ENCODE peak calls at places on chromosome 16, in nine cellular contexts. One of them, this sample, is unnamed.

GRCh38 chr16:69405757-69406156 is 18.7 kb upstream of the CYB5B start:
- DNase-seq in choroid plexus epithelial cell: no peak
- DNase-seq in H7: no peak
- DNase-seq in thoracic aorta: no peak
- DNase-seq in fibroblast of lung: no peak
- DNase-seq in CD8-positive, alpha-beta T cell: no peak
- DNase-seq in psoas muscle: no peak
- DNase-seq in A549: no peak
- DNase-seq in IMR-90: no peak
- DNase-seq in this sample: no peak

GRCh38 chr16:71230122-71230845 is at the start of gene HYDIN:
- DNase-seq in thoracic aorta: no peak
- DNase-seq in IMR-90: peak; percentile 30
- DNase-seq in A549: peak; percentile 78
- DNase-seq in fibroblast of lung: peak; percentile 37
- DNase-seq in psoas muscle: no peak
- DNase-seq in H7: peak; percentile 92
- DNase-seq in choroid plexus epithelial cell: peak; percentile 61
- DNase-seq in CD8-positive, alpha-beta T cell: no peak
- DNase-seq in this sample: peak; percentile 10

GRCh38 chr16:57603110-57604024 is 25.1 kb upstream of the ADGRG1 start:
- DNase-seq in CD8-positive, alpha-beta T cell: no peak
- DNase-seq in choroid plexus epithelial cell: no peak
- DNase-seq in H7: no peak
- DNase-seq in A549: no peak
- DNase-seq in psoas muscle: no peak
- DNase-seq in thoracic aorta: no peak
- DNase-seq in fibroblast of lung: no peak
- DNase-seq in IMR-90: no peak
- DNase-seq in this sample: no peak

GRCh38 chr16:3470723-3471122 is 24.6 kb downstream of the C16orf90 start:
- DNase-seq in CD8-positive, alpha-beta T cell: no peak
- DNase-seq in choroid plexus epithelial cell: no peak
- DNase-seq in H7: no peak
- DNase-seq in A549: no peak
- DNase-seq in fibroblast of lung: no peak
- DNase-seq in thoracic aorta: no peak
- DNase-seq in psoas muscle: peak; percentile 17
- DNase-seq in IMR-90: no peak
- DNase-seq in this sample: no peak

GRCh38 chr16:63466-63865 is 9.0 kb downstream of the RHBDF1 start:
- DNase-seq in H7: no peak
- DNase-seq in choroid plexus epithelial cell: no peak
- DNase-seq in psoas muscle: no peak
- DNase-seq in fibroblast of lung: no peak
- DNase-seq in thoracic aorta: no peak
- DNase-seq in A549: no peak
- DNase-seq in CD8-positive, alpha-beta T cell: no peak
- DNase-seq in IMR-90: no peak
- DNase-seq in this sample: no peak

GRCh38 chr16:72612271-72612670 is 435.7 kb downstream of the ZFHX3 start:
- DNase-seq in thoracic aorta: no peak
- DNase-seq in A549: no peak
- DNase-seq in H7: no peak
- DNase-seq in psoas muscle: no peak
- DNase-seq in IMR-90: peak; percentile 21
- DNase-seq in choroid plexus epithelial cell: peak; percentile 18
- DNase-seq in CD8-positive, alpha-beta T cell: no peak
- DNase-seq in fibroblast of lung: peak; percentile 80
- DNase-seq in this sample: peak; percentile 25

GRCh38 chr16:31386157-31386984 is 6.8 kb upstream of the ITGAD start:
- DNase-seq in thoracic aorta: no peak
- DNase-seq in IMR-90: peak; percentile 72
- DNase-seq in CD8-positive, alpha-beta T cell: no peak
- DNase-seq in psoas muscle: no peak
- DNase-seq in A549: peak; percentile 37
- DNase-seq in fibroblast of lung: no peak
- DNase-seq in choroid plexus epithelial cell: peak; percentile 20
- DNase-seq in H7: peak; percentile 54
- DNase-seq in this sample: peak; percentile 17

GRCh38 chr16:64184156-64184555 is 937.7 kb downstream of the CDH11 start:
- DNase-seq in psoas muscle: no peak
- DNase-seq in choroid plexus epithelial cell: peak; percentile 54
- DNase-seq in H7: no peak
- DNase-seq in fibroblast of lung: peak; percentile 61
- DNase-seq in CD8-positive, alpha-beta T cell: no peak
- DNase-seq in thoracic aorta: no peak
- DNase-seq in A549: no peak
- DNase-seq in IMR-90: no peak
- DNase-seq in this sample: peak; percentile 49

GRCh38 chr16:74053784-74054306 is 242.8 kb upstream of the PSMD7 start:
- DNase-seq in A549: no peak
- DNase-seq in choroid plexus epithelial cell: no peak
- DNase-seq in psoas muscle: no peak
- DNase-seq in H7: no peak
- DNase-seq in CD8-positive, alpha-beta T cell: no peak
- DNase-seq in fibroblast of lung: no peak
- DNase-seq in IMR-90: no peak
- DNase-seq in thoracic aorta: no peak
- DNase-seq in this sample: no peak

GRCh38 chr16:49961087-49961486 is 63.9 kb upstream of the CNEP1R1 start:
- DNase-seq in psoas muscle: no peak
- DNase-seq in A549: no peak
- DNase-seq in IMR-90: peak; percentile 3
- DNase-seq in choroid plexus epithelial cell: peak; percentile 48
- DNase-seq in thoracic aorta: no peak
- DNase-seq in H7: no peak
- DNase-seq in CD8-positive, alpha-beta T cell: no peak
- DNase-seq in fibroblast of lung: peak; percentile 28
- DNase-seq in this sample: no peak

GRCh38 chr16:15593235-15593634 is 49.7 kb downstream of the MARF1 start:
- DNase-seq in fibroblast of lung: no peak
- DNase-seq in IMR-90: no peak
- DNase-seq in A549: no peak
- DNase-seq in H7: no peak
- DNase-seq in choroid plexus epithelial cell: no peak
- DNase-seq in CD8-positive, alpha-beta T cell: no peak
- DNase-seq in thoracic aorta: no peak
- DNase-seq in psoas muscle: no peak
- DNase-seq in this sample: no peak

GRCh38 chr16:75648265-75649076 is 898 bp downstream of the TERF2IP start:
- DNase-seq in H7: peak; percentile 87
- DNase-seq in IMR-90: peak; percentile 65
- DNase-seq in fibroblast of lung: peak; percentile 74
- DNase-seq in psoas muscle: peak; percentile 88
- DNase-seq in CD8-positive, alpha-beta T cell: peak; percentile 90
- DNase-seq in thoracic aorta: peak; percentile 53
- DNase-seq in A549: peak; percentile 72
- DNase-seq in choroid plexus epithelial cell: peak; percentile 80
- DNase-seq in this sample: no peak

GRCh38 chr16:74625500-74626350 is 18.8 kb upstream of the GLG1 start:
- DNase-seq in IMR-90: no peak
- DNase-seq in choroid plexus epithelial cell: no peak
- DNase-seq in psoas muscle: no peak
- DNase-seq in fibroblast of lung: no peak
- DNase-seq in H7: no peak
- DNase-seq in A549: no peak
- DNase-seq in CD8-positive, alpha-beta T cell: no peak
- DNase-seq in thoracic aorta: no peak
- DNase-seq in this sample: no peak

GRCh38 chr16:24980077-24980793 is 34.9 kb downstream of the ARHGAP17 start:
- DNase-seq in IMR-90: no peak
- DNase-seq in thoracic aorta: no peak
- DNase-seq in choroid plexus epithelial cell: no peak
- DNase-seq in A549: no peak
- DNase-seq in CD8-positive, alpha-beta T cell: no peak
- DNase-seq in psoas muscle: peak; percentile 79
- DNase-seq in fibroblast of lung: no peak
- DNase-seq in H7: no peak
- DNase-seq in this sample: no peak

GRCh38 chr16:85383836-85384825 is 229.0 kb upstream of the GSE1 start:
- DNase-seq in choroid plexus epithelial cell: no peak
- DNase-seq in psoas muscle: peak; percentile 50
- DNase-seq in H7: no peak
- DNase-seq in CD8-positive, alpha-beta T cell: no peak
- DNase-seq in A549: no peak
- DNase-seq in IMR-90: no peak
- DNase-seq in thoracic aorta: no peak
- DNase-seq in fibroblast of lung: no peak
- DNase-seq in this sample: no peak

DNA sequence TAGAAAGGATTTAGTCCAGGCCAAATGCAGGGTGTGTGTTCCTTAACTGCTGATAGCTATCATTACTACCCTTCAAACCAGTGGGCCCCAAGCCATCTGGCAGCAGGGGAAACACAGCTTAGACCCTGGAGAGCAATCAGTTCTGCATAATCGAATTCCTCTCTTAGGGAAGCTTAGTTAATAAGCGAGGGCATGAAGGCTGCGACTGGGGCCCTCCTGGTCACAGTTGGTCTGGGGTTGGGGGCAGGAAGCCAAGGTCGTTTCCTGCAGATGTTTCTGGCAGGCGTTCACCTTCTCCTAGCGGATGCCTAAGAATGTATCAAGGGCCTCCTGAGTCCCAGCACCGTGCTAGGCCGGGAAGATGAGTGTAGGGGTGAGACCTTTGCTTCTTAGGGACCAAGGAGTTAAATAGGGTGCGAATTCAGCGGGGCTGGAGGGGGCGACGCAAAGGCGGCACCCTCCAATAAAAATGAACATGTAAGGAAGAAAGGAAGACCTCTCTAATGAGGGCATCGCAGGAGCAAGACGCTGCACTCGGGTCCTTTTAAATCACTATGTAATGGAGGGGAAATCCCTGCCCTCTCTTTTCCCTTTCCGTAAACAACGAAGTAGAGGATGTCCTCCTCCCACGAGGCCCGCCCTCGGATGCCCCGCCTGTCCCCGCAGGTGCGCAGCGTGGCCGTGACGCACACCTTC is 16.5 kb upstream of the EEF2K start:
- DNase-seq in H7: no peak
- DNase-seq in fibroblast of lung: peak; percentile 32
- DNase-seq in CD8-positive, alpha-beta T cell: peak; percentile 93
- DNase-seq in psoas muscle: peak; percentile 87
- DNase-seq in thoracic aorta: no peak
- DNase-seq in choroid plexus epithelial cell: peak; percentile 35
- DNase-seq in IMR-90: peak; percentile 16
- DNase-seq in A549: no peak
- DNase-seq in this sample: no peak
- H3K4me3 ChIP-seq in H7: peak overlapping the region; percentile 85
- H3K4me3 ChIP-seq in fibroblast of lung: peak overlapping the region; percentile 60
- H3K4me3 ChIP-seq in CD8-positive, alpha-beta T cell: peak overlapping the region; percentile 47
- H3K4me3 ChIP-seq in psoas muscle: peak overlapping the region; percentile 84
- H3K4me3 ChIP-seq in thoracic aorta: peak overlapping the region; percentile 79
- H3K4me3 ChIP-seq in choroid plexus epithelial cell: peak overlapping the region; percentile 70
- H3K4me3 ChIP-seq in IMR-90: peak overlapping the region; percentile 89
- H3K4me3 ChIP-seq in A549: peak overlapping the region; percentile 80
- H3K4me3 ChIP-seq in this sample: peak overlapping the region; percentile 55

DNA sequence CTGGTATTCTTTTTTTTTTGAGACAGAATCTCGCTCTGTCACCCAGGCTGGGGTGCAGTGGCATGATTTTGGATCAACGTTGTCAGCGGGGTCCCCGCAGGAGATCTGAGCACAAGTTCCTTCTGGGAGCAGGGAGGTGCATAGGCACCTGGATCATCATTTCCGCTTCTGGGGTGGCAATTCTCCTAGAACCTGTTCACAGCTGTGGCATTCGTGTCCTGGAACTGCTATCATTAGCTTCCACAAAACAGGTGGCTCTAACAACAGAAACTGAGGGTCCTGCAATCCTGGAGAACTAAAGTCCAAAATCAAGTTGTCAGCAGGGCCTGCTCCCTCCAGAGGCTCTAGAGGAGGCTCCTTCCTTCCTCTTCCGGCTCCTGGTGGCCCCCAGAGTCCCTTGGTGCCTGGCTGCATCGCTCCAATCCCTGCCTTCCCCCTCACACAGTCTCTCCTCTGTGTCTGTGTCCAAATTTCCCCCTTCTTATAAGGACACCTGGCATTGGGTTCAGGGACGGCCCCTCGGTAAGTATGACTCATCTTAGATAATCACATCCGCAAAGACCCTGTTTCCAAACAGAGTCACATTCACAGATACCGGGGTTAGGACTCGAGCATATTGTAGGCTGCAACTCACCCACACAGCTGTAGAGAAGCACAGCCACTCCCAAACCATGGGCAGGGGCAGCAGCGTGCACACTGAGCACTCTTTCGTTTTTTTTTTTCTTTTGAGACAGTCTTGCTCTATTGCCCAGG is 43.5 kb upstream of the KLHDC4 start:
- DNase-seq in psoas muscle: no peak
- DNase-seq in H7: no peak
- DNase-seq in A549: no peak
- DNase-seq in IMR-90: peak; percentile 53
- DNase-seq in choroid plexus epithelial cell: no peak
- DNase-seq in thoracic aorta: no peak
- DNase-seq in fibroblast of lung: no peak
- DNase-seq in CD8-positive, alpha-beta T cell: no peak
- DNase-seq in this sample: no peak
- H3K4me3 ChIP-seq in psoas muscle: no peak overlapping the region
- H3K4me3 ChIP-seq in H7: no peak overlapping the region
- H3K4me3 ChIP-seq in A549: no peak overlapping the region
- H3K4me3 ChIP-seq in IMR-90: no peak overlapping the region
- H3K4me3 ChIP-seq in choroid plexus epithelial cell: no peak overlapping the region
- H3K4me3 ChIP-seq in thoracic aorta: no peak overlapping the region
- H3K4me3 ChIP-seq in fibroblast of lung: no peak overlapping the region
- H3K4me3 ChIP-seq in CD8-positive, alpha-beta T cell: no peak overlapping the region
- H3K4me3 ChIP-seq in this sample: no peak overlapping the region

GRCh38 chr16:28110074-28110473 is 46.6 kb upstream of the GSG1L start:
- DNase-seq in H7: no peak
- DNase-seq in thoracic aorta: no peak
- DNase-seq in psoas muscle: no peak
- DNase-seq in IMR-90: peak; percentile 79
- DNase-seq in CD8-positive, alpha-beta T cell: no peak
- DNase-seq in A549: no peak
- DNase-seq in choroid plexus epithelial cell: peak; percentile 68
- DNase-seq in fibroblast of lung: peak; percentile 22
- DNase-seq in this sample: no peak
- H3K4me3 ChIP-seq in H7: no peak overlapping the region
- H3K4me3 ChIP-seq in thoracic aorta: no peak overlapping the region
- H3K4me3 ChIP-seq in psoas muscle: no peak overlapping the region
- H3K4me3 ChIP-seq in IMR-90: no peak overlapping the region
- H3K4me3 ChIP-seq in CD8-positive, alpha-beta T cell: no peak overlapping the region
- H3K4me3 ChIP-seq in A549: no peak overlapping the region
- H3K4me3 ChIP-seq in choroid plexus epithelial cell: no peak overlapping the region
- H3K4me3 ChIP-seq in fibroblast of lung: no peak overlapping the region
- H3K4me3 ChIP-seq in this sample: no peak overlapping the region

DNA sequence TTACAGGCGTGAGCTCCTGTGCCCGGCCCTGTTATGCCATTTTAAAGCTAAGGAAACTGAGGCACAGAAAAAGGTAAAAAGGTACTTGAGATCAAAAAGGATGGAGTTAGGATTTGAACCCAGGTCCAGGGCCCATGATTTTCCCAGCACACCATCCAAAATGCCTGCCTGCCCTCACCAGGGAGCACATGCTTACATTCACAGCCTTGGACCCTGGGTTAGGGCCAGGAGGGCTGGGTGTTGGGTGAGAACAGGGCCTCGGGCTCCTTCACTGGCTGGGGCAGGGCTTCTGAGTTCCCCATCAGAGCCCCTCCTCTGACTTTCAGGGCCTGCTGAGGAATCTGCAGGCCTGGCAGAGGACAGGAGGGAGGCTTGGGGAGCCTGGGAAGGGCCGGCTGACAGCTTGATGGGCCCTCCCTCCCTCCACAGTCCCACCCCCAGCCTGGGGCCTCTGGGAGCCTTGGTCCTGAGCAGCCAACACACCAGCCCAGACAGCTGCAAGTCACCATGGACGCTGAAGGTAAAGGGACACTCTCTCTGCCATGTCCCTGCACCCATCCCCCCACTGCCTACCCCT is at the start of gene QPRT:
- DNase-seq in choroid plexus epithelial cell: peak; percentile 79
- DNase-seq in A549: no peak
- DNase-seq in IMR-90: peak; percentile 22
- DNase-seq in thoracic aorta: no peak
- DNase-seq in psoas muscle: no peak
- DNase-seq in H7: peak; percentile 95
- DNase-seq in fibroblast of lung: peak; percentile 78
- DNase-seq in CD8-positive, alpha-beta T cell: no peak
- DNase-seq in this sample: peak; percentile 28
- H3K4me3 ChIP-seq in choroid plexus epithelial cell: peak within 1 kb of the TSS; percentile 69
- H3K4me3 ChIP-seq in A549: no peak within 1 kb of the TSS
- H3K4me3 ChIP-seq in IMR-90: peak within 1 kb of the TSS; percentile 30
- H3K4me3 ChIP-seq in thoracic aorta: peak within 1 kb of the TSS; percentile 37
- H3K4me3 ChIP-seq in psoas muscle: peak within 1 kb of the TSS; percentile 32
- H3K4me3 ChIP-seq in H7: peak within 1 kb of the TSS; percentile 60
- H3K4me3 ChIP-seq in fibroblast of lung: peak within 1 kb of the TSS; percentile 29
- H3K4me3 ChIP-seq in CD8-positive, alpha-beta T cell: no peak within 1 kb of the TSS
- H3K4me3 ChIP-seq in this sample: peak within 1 kb of the TSS; percentile 54